ENCODE peak calls at places on chromosome 4, in seven cellular contexts. I is AG10803, Q is fibroblast of mammary gland, B is HepG2, X is small intestine, L is heart right ventricle, H is left ventricle myocardium inferior. D is an unnamed sample.

GRCh38 chr4:185256444-185256843 is 47.0 kb downstream of the SNX25 start:
- DNase-seq in I (peak; percentile 53), Q (peak; percentile 81), L (no peak), H (no peak), X (no peak), B (no peak), D (no peak)

GRCh38 chr4:173448919-173449641 is 50.2 kb upstream of the SCRG1 start:
- DNase-seq in B (no peak), Q (no peak), X (no peak), H (peak; percentile 24), L (no peak), I (no peak), D (no peak)

GRCh38 chr4:7909966-7910720 is 29.5 kb downstream of the AFAP1 start:
- DNase-seq in Q (peak; percentile 81), X (no peak), B (no peak), L (no peak), H (no peak), I (peak; percentile 83), D (no peak)

GRCh38 chr4:176001171-176002006 is 64.3 kb upstream of the WDR17 start:
- DNase-seq in B (no peak), I (peak; percentile 5), Q (peak; percentile 20), L (peak; percentile 16), H (no peak), X (peak; percentile 1), D (peak; percentile 53)

GRCh38 chr4:94852601-94853000 is 94.8 kb downstream of the BMPR1B start:
- DNase-seq in L (no peak), Q (peak; percentile 1), X (no peak), B (no peak), I (peak; percentile 36), H (no peak), D (no peak)

GRCh38 chr4:2799444-2799911 is 6.6 kb downstream of the SH3BP2 start:
- DNase-seq in Q (no peak), L (peak; percentile 23), I (no peak), H (peak; percentile 36), B (no peak), X (no peak), D (no peak)

GRCh38 chr4:91243132-91243531 is 1060.6 kb upstream of the GRID2 start:
- DNase-seq in X (peak; percentile 12), H (peak; percentile 42), L (peak; percentile 32), I (no peak), B (no peak), Q (no peak), D (no peak)

GRCh38 chr4:97105716-97106115 is 1037.6 kb downstream of the STPG2 start:
- DNase-seq in H (no peak), L (no peak), I (no peak), X (no peak), Q (no peak), B (no peak), D (no peak)

GRCh38 chr4:158783775-158784174 is 14.9 kb downstream of the FNIP2 start:
- DNase-seq in H (no peak), B (no peak), I (peak; percentile 60), X (no peak), L (no peak), Q (peak; percentile 56), D (no peak)

GRCh38 chr4:174016251-174016650 is 267.2 kb downstream of the FBXO8 start:
- DNase-seq in H (no peak), B (no peak), L (no peak), I (no peak), Q (no peak), X (no peak), D (no peak)

GRCh38 chr4:159607824-159608223 is 504.9 kb downstream of the RAPGEF2 start:
- DNase-seq in L (no peak), B (no peak), Q (no peak), X (no peak), I (no peak), H (no peak), D (no peak)

GRCh38 chr4:111952708-111953107 is 192.5 kb upstream of the FAM241A start:
- DNase-seq in Q (no peak), B (no peak), L (no peak), X (no peak), H (no peak), I (peak; percentile 60), D (no peak)

GRCh38 chr4:61201562-61202099 is 1.5 kb downstream of the ADGRL3 start:
- DNase-seq in B (no peak), X (no peak), I (no peak), L (no peak), Q (no peak), H (peak; percentile 15), D (no peak)

GRCh38 chr4:82623284-82623683 is 61.5 kb upstream of the TMEM150C start:
- DNase-seq in Q (peak; percentile 7), L (no peak), H (no peak), B (no peak), X (no peak), I (peak; percentile 52), D (no peak)

GRCh38 chr4:170137466-170137865 is 47.7 kb upstream of the AADAT start:
- DNase-seq in L (no peak), B (no peak), Q (no peak), H (no peak), I (no peak), X (no peak), D (no peak)
- H3K4me3 ChIP-seq in L (no peak overlapping the region), B (no peak overlapping the region), Q (no peak overlapping the region), H (no peak overlapping the region), I (no peak overlapping the region), X (no peak overlapping the region), D (no peak overlapping the region)

GRCh38 chr4:186725422-186726149 is 1.9 kb upstream of the FAT1 start:
- DNase-seq in X (peak; percentile 83), I (peak; percentile 86), H (peak; percentile 81), Q (peak; percentile 84), L (peak; percentile 78), B (peak; percentile 68), D (peak; percentile 72)
- H3K4me3 ChIP-seq in X (peak overlapping the region; percentile 29), I (peak overlapping the region; percentile 96), H (peak overlapping the region; percentile 92), Q (peak overlapping the region; percentile 90), L (peak overlapping the region; percentile 70), B (peak overlapping the region; percentile 99), D (peak overlapping the region; percentile 72)

GRCh38 chr4:153447175-153447887 is 18.8 kb upstream of the TMEM131L start:
- DNase-seq in Q (peak; percentile 87), X (no peak), I (peak; percentile 65), H (no peak), L (no peak), B (no peak), D (no peak)
- H3K4me3 ChIP-seq in Q (no peak overlapping the region), X (no peak overlapping the region), I (no peak overlapping the region), H (peak overlapping the region; percentile 35), L (no peak overlapping the region), B (no peak overlapping the region), D (no peak overlapping the region)

GRCh38 chr4:126568652-126569580 is 1063.8 kb upstream of the INTU start:
- DNase-seq in L (no peak), H (no peak), I (no peak), Q (no peak), X (no peak), B (no peak), D (no peak)
- H3K4me3 ChIP-seq in L (no peak overlapping the region), H (no peak overlapping the region), I (no peak overlapping the region), Q (no peak overlapping the region), X (no peak overlapping the region), B (no peak overlapping the region), D (peak overlapping the region; percentile 41)

GRCh38 chr4:123406862-123407261 is 10.3 kb downstream of the SPRY1 start:
- DNase-seq in I (no peak), H (no peak), L (no peak), X (no peak), B (no peak), Q (no peak), D (no peak)

GRCh38 chr4:123403205-123403604 is 6.6 kb downstream of the SPRY1 start:
- DNase-seq in X (no peak), Q (no peak), B (no peak), L (no peak), I (no peak), H (no peak), D (no peak)

GRCh38 chr4:123401466-123402175 is 5.0 kb downstream of the SPRY1 start:
- DNase-seq in Q (no peak), X (no peak), B (no peak), I (no peak), H (no peak), L (no peak), D (no peak)

GRCh38 chr4:123408471-123409084 is 12.0 kb downstream of the SPRY1 start:
- DNase-seq in L (no peak), H (no peak), B (no peak), I (no peak), Q (no peak), X (no peak), D (no peak)

DNA sequence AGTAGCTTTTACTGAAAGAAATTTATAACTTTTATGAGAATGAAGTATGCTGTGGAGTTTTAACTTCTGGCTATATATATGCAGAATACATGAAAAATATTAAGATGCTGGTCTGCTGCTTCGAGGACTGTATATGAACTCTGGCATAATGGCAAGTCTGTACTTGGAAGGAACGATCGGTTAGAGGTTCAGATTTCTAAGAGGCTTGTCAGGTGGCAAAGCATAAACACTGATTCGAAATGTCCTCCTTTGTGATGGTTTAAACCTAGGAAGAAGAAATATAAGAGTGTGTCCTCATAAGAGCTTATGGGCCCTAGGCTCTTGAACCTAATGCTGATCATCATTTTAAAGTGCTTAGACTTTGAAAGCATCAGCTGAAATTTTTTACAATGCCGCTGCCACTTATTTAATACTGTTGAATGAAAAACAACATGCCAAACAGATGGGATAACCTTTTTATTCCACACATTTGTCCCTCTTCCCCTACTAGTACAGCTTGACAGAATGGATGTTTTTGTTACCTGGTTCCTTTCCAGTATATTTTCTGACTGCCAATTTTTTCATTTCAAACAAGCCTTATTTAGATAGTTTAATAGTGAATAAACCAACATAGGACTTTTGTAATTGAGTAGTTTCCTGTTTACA is 8.7 kb downstream of the SPRY1 start:
- DNase-seq in L (no peak), Q (no peak), I (no peak), H (no peak), B (no peak), X (no peak), D (no peak)
- H3K4me3 ChIP-seq in L (peak overlapping the region; percentile 75), Q (no peak overlapping the region), I (no peak overlapping the region), H (peak overlapping the region; percentile 87), B (no peak overlapping the region), X (no peak overlapping the region), D (no peak overlapping the region)

GRCh38 chr4:110624016-110624770 is 1.3 kb upstream of the PITX2 start:
- DNase-seq in Q (no peak), H (no peak), L (no peak), B (no peak), I (no peak), X (no peak), D (no peak)
- H3K4me3 ChIP-seq in Q (no peak overlapping the region), H (no peak overlapping the region), L (no peak overlapping the region), B (no peak overlapping the region), I (no peak overlapping the region), X (no peak overlapping the region), D (no peak overlapping the region)

DNA sequence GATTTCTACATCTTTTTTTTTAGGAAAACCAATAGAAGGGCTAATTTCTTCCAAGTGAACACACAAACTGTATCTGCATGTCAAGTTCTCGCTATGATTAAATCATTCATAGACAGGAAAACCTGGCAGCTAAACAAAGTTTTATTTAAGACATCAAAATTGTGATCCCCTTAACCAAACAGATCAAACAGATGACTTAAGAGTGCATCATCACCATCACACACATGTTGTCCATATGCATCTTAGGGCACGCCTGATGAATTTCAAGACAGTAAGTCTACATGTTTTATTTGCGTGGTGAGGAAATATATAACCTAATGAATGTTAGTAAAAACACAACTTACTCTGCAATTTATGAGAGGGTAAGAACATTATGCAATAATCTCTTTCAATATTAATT is 317.0 kb upstream of the ANXA10 start:
- DNase-seq in H (no peak), Q (peak; percentile 77), B (no peak), I (no peak), L (no peak), X (no peak), D (no peak)
- H3K4me3 ChIP-seq in H (no peak overlapping the region), Q (no peak overlapping the region), B (no peak overlapping the region), I (no peak overlapping the region), L (no peak overlapping the region), X (no peak overlapping the region), D (no peak overlapping the region)

D was measured in dorsolateral prefrontal cortex.